ENCODE peak calls at places on chromosome 2, in six cellular contexts. F, R, Z, L, N and O are unnamed samples.

GRCh38 chr2:101518470-101519172 is 43.7 kb upstream of the RFX8 start:
- DNase-seq in F (no peak), R (no peak), Z (no peak), L (peak), N (peak), O (peak)

GRCh38 chr2:60608679-60609078 is 55.2 kb upstream of the BCL11A start:
- DNase-seq in F (no peak), R (no peak), Z (no peak), L (no peak), N (peak), O (no peak)

GRCh38 chr2:169755083-169755870 is 21.6 kb downstream of the KLHL23 start:
- DNase-seq in F (no peak), R (no peak), Z (no peak), L (no peak), N (no peak), O (no peak)

GRCh38 chr2:230007931-230008707 is 60.6 kb downstream of the SLC16A14 start:
- DNase-seq in F (peak), R (peak), Z (peak), L (peak), N (peak), O (peak)

GRCh38 chr2:100733344-100734187 is 86.4 kb upstream of the NPAS2 start:
- DNase-seq in F (peak), R (no peak), Z (peak), L (no peak), N (peak), O (peak)

GRCh38 chr2:219959471-219959870 is 332.0 kb downstream of the SLC4A3 start:
- DNase-seq in F (no peak), R (no peak), Z (no peak), L (no peak), N (peak), O (no peak)

GRCh38 chr2:239825705-239825979 is 199.5 kb downstream of the NDUFA10 start:
- DNase-seq in F (no peak), R (no peak), Z (no peak), L (peak), N (no peak), O (no peak)

GRCh38 chr2:238497610-238498005 is 70.9 kb downstream of the ASB1 start:
- DNase-seq in F (no peak), R (no peak), Z (no peak), L (no peak), N (no peak), O (no peak)

GRCh38 chr2:144459937-144460336 is 60.0 kb downstream of the ZEB2 start:
- DNase-seq in F (no peak), R (no peak), Z (no peak), L (no peak), N (peak), O (peak)

GRCh38 chr2:215461836-215462532 is 26.1 kb upstream of the FN1 start:
- DNase-seq in F (no peak), R (no peak), Z (no peak), L (no peak), N (peak), O (peak)

GRCh38 chr2:224023188-224023587 is 15.9 kb downstream of the SERPINE2 start:
- DNase-seq in F (no peak), R (no peak), Z (no peak), L (no peak), N (no peak), O (peak)

GRCh38 chr2:148875387-148876051 is 492 bp downstream of the KIF5C start:
- DNase-seq in F (no peak), R (no peak), Z (no peak), L (no peak), N (no peak), O (no peak)

GRCh38 chr2:199833525-199833924 is 17.5 kb downstream of the FTCDNL1 start:
- DNase-seq in F (no peak), R (no peak), Z (no peak), L (no peak), N (peak), O (no peak)

GRCh38 chr2:74777161-74777900 is 56.6 kb upstream of the HK2 start:
- DNase-seq in F (peak), R (no peak), Z (no peak), L (no peak), N (no peak), O (no peak)

GRCh38 chr2:150459281-150459680 is 28.2 kb downstream of the RND3 start:
- DNase-seq in F (no peak), R (no peak), Z (no peak), L (no peak), N (peak), O (peak)

DNA sequence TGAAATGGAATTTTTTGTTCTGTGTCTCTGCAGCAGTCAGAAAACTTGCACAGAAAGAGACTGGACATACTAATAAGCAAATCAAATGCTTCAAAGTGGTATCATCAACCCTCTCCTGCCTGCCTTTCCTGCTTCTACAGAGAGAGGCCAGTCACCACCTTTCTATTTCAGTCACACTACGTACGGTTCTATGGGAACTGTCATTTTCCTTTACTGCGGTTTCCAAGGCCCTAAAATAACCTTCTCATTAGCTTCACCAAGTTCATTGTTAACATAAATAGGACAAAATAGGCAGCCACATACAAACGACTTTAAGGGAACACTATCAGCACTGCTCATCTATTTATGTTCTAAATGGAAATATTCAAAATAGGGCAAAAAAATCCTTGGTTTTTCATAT is 86.6 kb downstream of the METTL8 start:
- DNase-seq in F (no peak), R (no peak), Z (no peak), L (no peak), N (peak), O (peak)
- TF ChIP-seq CTCF in F (no peak), R (no peak), Z (no peak), L (no peak), N (no peak), O (peak)

GRCh38 chr2:119428488-119429224 is 3.0 kb upstream of the TMEM37 start:
- DNase-seq in F (no peak), R (peak), Z (peak), L (no peak), N (no peak), O (no peak)

GRCh38 chr2:119425620-119426395 is 5.8 kb upstream of the TMEM37 start:
- DNase-seq in F (no peak), R (no peak), Z (no peak), L (no peak), N (no peak), O (no peak)

GRCh38 chr2:119427756-119428155 is 3.9 kb upstream of the TMEM37 start:
- DNase-seq in F (no peak), R (no peak), Z (no peak), L (no peak), N (no peak), O (no peak)

GRCh38 chr2:119426396-119426675 is 5.3 kb upstream of the TMEM37 start:
- DNase-seq in F (no peak), R (no peak), Z (no peak), L (no peak), N (no peak), O (no peak)

GRCh38 chr2:119426801-119427395 is 4.8 kb upstream of the TMEM37 start:
- DNase-seq in F (peak), R (peak), Z (peak), L (peak), N (no peak), O (no peak)
- H3K4me3 ChIP-seq in F (no peak), R (no peak), Z (no peak), L (no peak), N (no peak), O (no peak)

GRCh38 chr2:43033466-43034241 is 192.8 kb downstream of the ZFP36L2 start:
- DNase-seq in F (no peak), R (no peak), Z (no peak), L (no peak), N (no peak), O (no peak)

GRCh38 chr2:43038034-43038719 is 188.2 kb downstream of the ZFP36L2 start:
- DNase-seq in F (no peak), R (no peak), Z (no peak), L (no peak), N (peak), O (no peak)

GRCh38 chr2:43034921-43035320 is 191.5 kb downstream of the ZFP36L2 start:
- DNase-seq in F (no peak), R (peak), Z (no peak), L (no peak), N (no peak), O (no peak)

GRCh38 chr2:43034242-43034619 is 192.2 kb downstream of the ZFP36L2 start:
- DNase-seq in F (no peak), R (no peak), Z (no peak), L (no peak), N (no peak), O (no peak)

DNA sequence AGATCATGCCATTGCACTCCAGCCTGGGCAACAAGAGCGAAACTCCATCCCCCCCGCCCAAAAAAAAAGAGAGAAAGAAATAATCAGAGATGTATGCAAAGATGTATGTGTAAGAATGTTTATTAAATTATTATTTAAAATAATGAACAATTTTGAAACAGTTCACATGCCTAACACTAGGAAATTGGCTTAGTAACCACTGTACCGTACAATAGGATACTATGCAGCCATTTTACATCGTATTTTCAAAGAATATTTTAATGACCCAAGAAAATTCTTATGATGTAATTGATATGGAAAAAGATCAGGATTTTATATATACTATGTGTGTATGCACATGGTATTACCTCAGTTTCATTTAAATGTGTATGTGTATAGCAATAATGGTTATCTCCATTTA is 190.5 kb downstream of the ZFP36L2 start:
- DNase-seq in F (no peak), R (no peak), Z (no peak), L (no peak), N (no peak), O (no peak)
- TF ChIP-seq CTCF in F (no peak), R (no peak), Z (no peak), L (no peak), N (peak), O (no peak)

GRCh38 chr2:203591642-203592041 is 56.5 kb upstream of the RAPH1 start:
- DNase-seq in F (peak), R (no peak), Z (no peak), L (no peak), N (peak), O (peak)
- H3K4me3 ChIP-seq in F (no peak), R (no peak), Z (no peak), L (no peak), N (no peak), O (no peak)

GRCh38 chr2:86301010-86301409 is 36.4 kb downstream of the REEP1 start:
- DNase-seq in F (no peak), R (no peak), Z (no peak), L (no peak), N (no peak), O (no peak)

GRCh38 chr2:86300496-86300895 is 36.9 kb downstream of the REEP1 start:
- DNase-seq in F (no peak), R (no peak), Z (no peak), L (no peak), N (peak), O (no peak)

GRCh38 chr2:86297382-86298147 is 39.9 kb downstream of the REEP1 start:
- DNase-seq in F (peak), R (no peak), Z (no peak), L (no peak), N (no peak), O (no peak)

GRCh38 chr2:86296947-86297346 is 40.5 kb downstream of the REEP1 start:
- DNase-seq in F (no peak), R (no peak), Z (no peak), L (no peak), N (no peak), O (no peak)

DNA sequence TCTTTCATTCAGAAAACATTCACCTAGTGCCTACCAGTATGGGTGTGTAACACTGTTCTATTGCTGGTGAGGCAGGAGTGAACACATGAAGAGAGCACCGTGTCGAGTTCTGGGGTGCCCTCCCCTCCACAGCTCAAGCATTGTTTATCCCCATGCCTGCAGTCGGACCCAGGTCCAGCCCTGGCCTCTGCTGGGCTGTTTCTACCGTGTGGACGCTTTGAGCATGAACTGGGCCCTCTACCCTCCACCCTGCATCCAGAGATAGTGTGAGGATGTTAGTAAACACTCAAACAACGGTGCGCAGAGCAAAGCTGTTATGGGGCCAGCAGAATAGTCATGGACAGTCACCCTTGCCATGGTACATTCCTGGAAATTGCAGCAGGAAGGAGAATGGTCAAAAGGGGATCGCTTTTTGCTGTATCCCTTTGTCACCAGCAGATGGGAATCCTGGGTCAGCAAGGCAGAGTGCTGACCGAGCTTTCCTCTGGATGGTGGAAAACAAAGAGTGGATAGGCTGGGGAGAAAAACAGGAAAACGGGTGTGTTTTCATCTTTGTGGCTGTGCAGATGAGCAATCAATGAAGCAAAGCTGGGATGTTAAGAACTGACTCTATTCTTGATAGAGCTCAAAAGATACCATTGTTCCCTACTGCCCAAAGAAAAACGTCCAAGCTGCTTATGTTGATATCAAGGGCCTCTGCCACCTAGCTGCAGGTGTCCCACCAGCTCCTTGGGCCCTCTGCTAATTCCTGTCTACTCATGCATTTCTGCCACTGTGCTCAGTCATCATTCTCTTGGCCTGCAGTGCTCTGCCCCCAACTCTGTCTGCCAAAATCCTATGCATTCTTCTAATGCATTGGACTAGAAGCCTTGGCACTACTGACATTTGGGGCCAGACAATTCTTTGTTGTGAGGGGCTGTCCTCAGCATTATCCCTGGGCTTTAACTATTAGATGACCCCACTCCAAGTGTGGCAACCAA is 38.7 kb downstream of the REEP1 start:
- DNase-seq in F (no peak), R (no peak), Z (no peak), L (no peak), N (peak), O (no peak)
- TF ChIP-seq CTCF in F (no peak), R (no peak), Z (peak), L (peak), N (peak), O (peak)

DNA sequence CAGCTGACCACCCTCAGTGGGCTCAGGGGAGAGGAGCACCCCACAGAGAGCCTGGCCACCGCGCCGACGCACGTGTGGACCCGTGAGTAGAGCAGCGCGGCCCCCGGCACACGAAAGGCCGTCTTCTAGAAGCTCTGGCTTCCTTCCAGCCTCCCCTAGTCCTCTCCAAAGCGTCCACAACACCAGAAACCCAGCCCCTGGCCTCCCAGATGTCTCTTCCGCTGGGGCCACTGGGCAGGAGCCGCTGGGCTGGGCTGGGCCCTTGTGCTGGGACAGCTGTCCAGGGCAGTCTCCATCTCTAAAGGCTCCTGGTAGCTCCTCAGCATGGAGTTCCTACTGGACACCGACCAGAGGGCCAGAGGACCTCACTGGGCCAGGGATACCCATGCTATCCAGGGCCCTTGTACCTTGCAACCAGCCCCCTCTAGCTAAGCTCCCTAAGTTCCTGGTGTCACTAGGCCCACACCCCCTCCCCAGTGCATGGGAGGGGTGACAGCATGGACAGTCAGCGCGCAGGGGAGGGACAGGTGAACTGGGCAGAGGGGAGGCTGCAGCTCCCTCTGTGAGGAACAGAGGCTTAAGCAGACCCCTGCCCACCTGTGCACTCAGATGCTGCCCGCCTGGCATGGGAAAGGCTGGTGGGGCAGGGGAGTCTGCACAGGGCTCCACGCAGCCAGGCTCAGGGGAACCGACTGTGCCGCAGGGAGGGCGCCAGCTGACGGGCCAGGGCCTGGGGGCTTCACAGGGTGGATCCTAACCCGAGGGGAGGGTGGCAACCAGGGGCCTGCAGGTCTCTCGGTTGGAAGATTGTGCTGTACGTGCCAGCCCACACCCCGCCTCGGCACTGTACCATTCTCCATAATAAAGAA is 32.9 kb downstream of the MTERF4 start:
- DNase-seq in F (no peak), R (no peak), Z (no peak), L (no peak), N (no peak), O (no peak)
- H3K4me3 ChIP-seq in F (no peak), R (no peak), Z (no peak), L (no peak), N (no peak), O (no peak)